ENCODE peak calls at places on chromosomes 6 and 20, in ten cellular contexts. O is body of pancreas; J is H7; B is effector CD4-positive, alpha-beta T cell; R is activated CD4-positive, alpha-beta T cell treated with anti-CD3 and anti-CD28 coated beads for 4 hours; A is WTC11; T is posterior vena cava; H is EH; K is NCI-H345; V is Calu3. Z is an unnamed sample.
A peak's percentile ranks its signal among the peaks of the same experiment; 100 is the strongest.

GRCh38 chr6:3231213-3232016 is 4.0 kb upstream of the TUBB2B start:
- DNase-seq in H (peak; percentile 86), K (peak; percentile 70), J (peak; percentile 86), A (peak; percentile 70), V (peak; percentile 81), R (no peak), T (no peak), O (peak; percentile 94), B (no peak), Z (no peak)

GRCh38 chr20:19737025-19737424 is 21.0 kb upstream of the RIN2 start:
- DNase-seq in O (peak; percentile 16), B (no peak), A (no peak), V (no peak), J (no peak), R (no peak), T (no peak), H (peak; percentile 50), K (no peak), Z (no peak)

GRCh38 chr6:125507987-125508655 is 206.4 kb upstream of the HDDC2 start:
- DNase-seq in A (no peak), R (no peak), O (peak; percentile 11), V (no peak), H (peak; percentile 20), K (peak; percentile 84), T (no peak), B (no peak), J (no peak), Z (no peak)

GRCh38 chr20:62637521-62638054 is 4.7 kb upstream of the SLCO4A1 start:
- DNase-seq in H (no peak), K (no peak), T (no peak), V (no peak), A (no peak), O (no peak), B (no peak), J (no peak), R (no peak), Z (no peak)

GRCh38 chr6:131136021-131136847 is 967 bp downstream of the AKAP7 start:
- DNase-seq in V (no peak), T (no peak), K (no peak), A (no peak), R (no peak), B (no peak), O (peak; percentile 8), H (peak; percentile 53), J (no peak), Z (peak; percentile 50)

GRCh38 chr6:4319992-4320683 is 184.8 kb upstream of the ECI2 start:
- DNase-seq in V (no peak), H (peak; percentile 75), R (no peak), B (no peak), O (no peak), K (no peak), J (no peak), T (no peak), A (no peak), Z (no peak)

GRCh38 chr6:43666181-43666920 is 21.2 kb downstream of the MRPS18A start:
- DNase-seq in J (no peak), O (no peak), H (no peak), A (no peak), T (peak; percentile 66), R (no peak), V (no peak), B (no peak), K (no peak), Z (no peak)

GRCh38 chr20:52996726-52997125 is 24.6 kb downstream of the TSHZ2 start:
- DNase-seq in R (no peak), K (no peak), V (no peak), O (no peak), T (no peak), A (no peak), H (no peak), B (no peak), J (no peak), Z (no peak)